ENCODE peak calls at places on chromosome 1, in four cellular contexts. D, H, Y and Q are unnamed samples.

GRCh38 chr1:57109247-57109646 is 143.4 kb upstream of the C8B start:
- DNase-seq in Y (no peak), D (no peak), H (no peak), Q (no peak)

GRCh38 chr1:109739738-109740614 is 862 bp downstream of the GSTM3 start:
- DNase-seq in H (peak), Y (peak), D (peak), Q (peak)

GRCh38 chr1:1440941-1441888 is 5.7 kb downstream of the VWA1 start:
- DNase-seq in H (peak), Y (peak), D (peak), Q (peak)

GRCh38 chr1:11279630-11280029 is 6.6 kb downstream of the UBIAD1 start:
- DNase-seq in H (no peak), D (no peak), Y (no peak), Q (no peak)

GRCh38 chr1:246176126-246177024 is 330.7 kb downstream of the SMYD3 start:
- DNase-seq in Y (no peak), H (no peak), D (no peak), Q (peak)

GRCh38 chr1:175313672-175314225 is 121.2 kb upstream of the KIAA0040 start:
- DNase-seq in D (no peak), Y (no peak), H (no peak), Q (no peak)

GRCh38 chr1:12173631-12174121 is 6.9 kb downstream of the TNFRSF1B start:
- DNase-seq in Y (peak), D (no peak), H (peak), Q (no peak)

GRCh38 chr1:57082711-57083439 is 117.1 kb upstream of the C8B start:
- DNase-seq in H (peak), Y (no peak), D (no peak), Q (no peak)

GRCh38 chr1:21077085-21077484 is 99.6 kb downstream of the EIF4G3 start:
- DNase-seq in Y (no peak), D (peak), H (no peak), Q (peak)

GRCh38 chr1:3956527-3957170 is 56.6 kb upstream of the C1orf174 start:
- DNase-seq in D (no peak), Y (no peak), H (no peak), Q (no peak)

GRCh38 chr1:31390071-31390470 is 17.2 kb upstream of the FABP3 start:
- DNase-seq in D (no peak), Y (no peak), H (no peak), Q (no peak)

GRCh38 chr1:161946071-161946987 is 77.3 kb downstream of the OLFML2B start:
- DNase-seq in D (peak), H (no peak), Y (no peak), Q (peak)

GRCh38 chr1:1006305-1007159 is 6.6 kb upstream of the HES4 start:
- DNase-seq in H (no peak), D (no peak), Y (no peak), Q (no peak)

GRCh38 chr1:248618878-248619277 is 16.0 kb downstream of the OR2T11 start:
- DNase-seq in Y (peak), H (peak), D (peak), Q (no peak)

GRCh38 chr1:193326296-193326695 is 139.9 kb upstream of the B3GALT2 start:
- DNase-seq in Y (no peak), D (no peak), H (no peak), Q (no peak)

GRCh38 chr1:221698579-221699349 is 43.1 kb downstream of the DUSP10 start:
- DNase-seq in Y (no peak), H (no peak), D (no peak), Q (peak)

GRCh38 chr1:66350001-66350547 is 183.9 kb upstream of the SGIP1 start:
- DNase-seq in H (peak), D (peak), Y (no peak), Q (peak)

GRCh38 chr1:214563881-214564280 is 12.5 kb upstream of the PTPN14 start:
- DNase-seq in D (peak), H (no peak), Y (no peak), Q (peak)

GRCh38 chr1:165451696-165452095 is 6.8 kb upstream of the RXRG start:
- DNase-seq in H (no peak), D (no peak), Y (no peak), Q (no peak)

GRCh38 chr1:119341372-119341947 is 27.1 kb upstream of the HAO2 start:
- DNase-seq in D (no peak), Y (no peak), H (no peak), Q (no peak)

GRCh38 chr1:100736324-100736723 is 16.8 kb downstream of the VCAM1 start:
- DNase-seq in D (peak), H (no peak), Y (no peak), Q (no peak)

GRCh38 chr1:209202826-209203439 is 380.6 kb upstream of the CAMK1G start:
- DNase-seq in D (peak), Y (no peak), H (no peak), Q (peak)

GRCh38 chr1:109924316-109924715 is 13.7 kb downstream of the CSF1 start:
- DNase-seq in D (no peak), H (no peak), Y (no peak), Q (no peak)

GRCh38 chr1:10779201-10779600 is 17.2 kb downstream of the CASZ1 start:
- DNase-seq in H (peak), Y (no peak), D (no peak), Q (no peak)